ENCODE peak calls at places on chromosomes 5 and 9, in seven cellular contexts. C, T, E, S, L, Z and A are unnamed samples.

GRCh38 chr5:142072488-142072887 is 36.1 kb upstream of the NDFIP1 start:
- DNase-seq in C (no peak), T (no peak), E (no peak), S (no peak), L (no peak), Z (no peak), A (no peak)

GRCh38 chr5:149040421-149040820 is 22.4 kb downstream of the SH3TC2 start:
- DNase-seq in C (no peak), T (no peak), E (no peak), S (no peak), L (no peak), Z (peak), A (no peak)

GRCh38 chr9:107389617-107390071 is 99.9 kb downstream of the KLF4 start:
- DNase-seq in C (peak), T (peak), E (peak), S (peak), L (peak), Z (no peak), A (peak)

GRCh38 chr5:178785999-178786398 is 55.5 kb upstream of the ZNF354A start:
- DNase-seq in C (no peak), T (no peak), E (peak), S (no peak), L (no peak), Z (peak), A (no peak)

GRCh38 chr9:134066546-134066922 is 1.3 kb downstream of the BRD3 start:
- DNase-seq in C (no peak), T (no peak), E (peak), S (no peak), L (no peak), Z (no peak), A (no peak)

GRCh38 chr5:78896128-78896527 is 89.0 kb downstream of the ARSB start:
- DNase-seq in C (no peak), T (no peak), E (peak), S (peak), L (no peak), Z (peak), A (no peak)

GRCh38 chr5:33231214-33231710 is 209.5 kb upstream of the TARS1 start:
- DNase-seq in C (no peak), T (no peak), E (peak), S (no peak), L (no peak), Z (no peak), A (no peak)

GRCh38 chr9:131227112-131228058 is 48.9 kb downstream of the FAM78A start:
- DNase-seq in C (no peak), T (no peak), E (no peak), S (no peak), L (peak), Z (peak), A (no peak)

GRCh38 chr9:96255698-96256097 is 46.3 kb downstream of the HSD17B3 start:
- DNase-seq in C (no peak), T (no peak), E (no peak), S (no peak), L (no peak), Z (no peak), A (no peak)

GRCh38 chr5:39400711-39401385 is 23.9 kb downstream of the DAB2 start:
- DNase-seq in C (no peak), T (peak), E (no peak), S (no peak), L (no peak), Z (peak), A (no peak)

GRCh38 chr5:123673107-123673506 is 161.1 kb downstream of the CSNK1G3 start:
- DNase-seq in C (no peak), T (peak), E (peak), S (no peak), L (no peak), Z (no peak), A (no peak)

GRCh38 chr5:124504081-124504916 is 242.1 kb downstream of the ZNF608 start:
- DNase-seq in C (no peak), T (no peak), E (no peak), S (no peak), L (no peak), Z (peak), A (no peak)

GRCh38 chr9:38284768-38285080 is 107.8 kb upstream of the ALDH1B1 start:
- DNase-seq in C (no peak), T (no peak), E (no peak), S (no peak), L (no peak), Z (no peak), A (no peak)

GRCh38 chr5:151016700-151017099 is 3.7 kb upstream of the GPX3 start:
- DNase-seq in C (no peak), T (no peak), E (no peak), S (no peak), L (peak), Z (no peak), A (no peak)

GRCh38 chr9:89352451-89352850 is 34.2 kb downstream of the SECISBP2 start:
- DNase-seq in C (no peak), T (no peak), E (no peak), S (no peak), L (no peak), Z (no peak), A (no peak)

GRCh38 chr9:108512426-108513173 is 343.2 kb downstream of the ACTL7B start:
- DNase-seq in C (no peak), T (no peak), E (no peak), S (no peak), L (no peak), Z (no peak), A (no peak)

GRCh38 chr9:89845321-89845720 is 240.5 kb downstream of the GADD45G start:
- DNase-seq in C (no peak), T (no peak), E (no peak), S (no peak), L (no peak), Z (no peak), A (no peak)

GRCh38 chr5:143174714-143175398 is 228.6 kb downstream of the NR3C1 start:
- DNase-seq in C (no peak), T (no peak), E (no peak), S (peak), L (no peak), Z (no peak), A (no peak)

GRCh38 chr9:111463036-111463435 is 21.1 kb downstream of the ECPAS start:
- DNase-seq in C (no peak), T (no peak), E (no peak), S (no peak), L (no peak), Z (no peak), A (no peak)

GRCh38 chr9:35521708-35522107 is 31.8 kb downstream of the RUSC2 start:
- DNase-seq in C (no peak), T (no peak), E (peak), S (peak), L (no peak), Z (peak), A (no peak)

GRCh38 chr5:133164759-133165158 is 112.9 kb downstream of the HSPA4 start:
- DNase-seq in C (no peak), T (no peak), E (no peak), S (no peak), L (no peak), Z (no peak), A (no peak)

GRCh38 chr5:178469975-178470692 is 120.1 kb downstream of the COL23A1 start:
- DNase-seq in C (no peak), T (no peak), E (no peak), S (no peak), L (no peak), Z (no peak), A (no peak)

GRCh38 chr5:36417668-36418067 is 116.0 kb upstream of the RANBP3L start:
- DNase-seq in C (no peak), T (peak), E (no peak), S (no peak), L (no peak), Z (no peak), A (no peak)

DNA sequence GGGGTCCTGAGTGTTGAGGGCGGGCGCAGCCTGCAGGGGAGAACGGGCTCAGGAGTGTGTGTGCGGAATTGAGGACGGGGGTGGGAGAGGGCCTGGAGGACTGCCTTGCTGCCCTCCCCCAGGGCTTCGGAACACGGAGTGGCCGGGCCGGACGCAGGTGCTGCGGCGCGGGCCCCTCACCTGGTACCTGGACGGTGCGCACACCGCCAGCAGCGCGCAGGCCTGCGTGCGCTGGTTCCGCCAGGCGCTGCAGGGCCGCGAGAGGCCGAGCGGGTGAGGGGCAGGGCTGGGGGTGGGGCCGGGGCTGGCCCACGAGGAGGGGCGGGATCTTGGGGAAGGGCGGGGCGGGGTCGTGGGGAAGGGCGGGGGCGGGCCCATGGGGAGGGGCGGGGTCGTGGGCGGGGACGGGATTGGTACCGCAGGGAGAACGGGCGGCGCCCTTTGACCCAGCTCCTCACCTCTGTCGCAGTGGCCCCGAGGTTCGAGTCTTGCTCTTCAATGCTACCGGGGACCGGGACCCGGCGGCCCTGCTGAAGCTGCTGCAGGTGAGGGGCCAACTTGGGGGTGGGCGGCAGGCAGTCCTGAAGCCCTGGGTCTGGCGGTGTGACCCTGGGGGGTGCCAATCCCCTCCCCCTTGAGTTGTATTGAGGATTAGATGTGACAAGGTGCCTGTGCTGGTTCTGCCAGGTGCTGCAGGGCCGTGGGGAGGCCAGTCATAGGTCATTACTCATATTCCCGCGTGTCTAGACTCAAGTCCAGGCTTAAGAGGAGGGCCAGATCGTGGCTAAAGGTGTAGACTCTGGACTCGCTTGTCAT is 7.1 kb downstream of the FPGS start:
- DNase-seq in C (no peak), T (no peak), E (no peak), S (peak), L (peak), Z (no peak), A (peak)
- H3K4me3 ChIP-seq in C (no peak), T (no peak), E (no peak), S (no peak), L (no peak), Z (no peak), A (peak)

GRCh38 chr9:16426716-16427115 is 443.8 kb downstream of the BNC2 start:
- DNase-seq in C (no peak), T (no peak), E (no peak), S (peak), L (no peak), Z (peak), A (no peak)

GRCh38 chr9:16421534-16421933 is 448.9 kb downstream of the BNC2 start:
- DNase-seq in C (no peak), T (no peak), E (peak), S (no peak), L (no peak), Z (peak), A (no peak)

GRCh38 chr9:16422114-16422513 is 448.4 kb downstream of the BNC2 start:
- DNase-seq in C (no peak), T (no peak), E (no peak), S (no peak), L (no peak), Z (no peak), A (no peak)

GRCh38 chr9:16429671-16430070 is 440.8 kb downstream of the BNC2 start:
- DNase-seq in C (no peak), T (no peak), E (no peak), S (no peak), L (no peak), Z (no peak), A (no peak)

GRCh38 chr9:16425572-16425971 is 444.9 kb downstream of the BNC2 start:
- DNase-seq in C (no peak), T (no peak), E (peak), S (no peak), L (no peak), Z (peak), A (no peak)
- H3K4me3 ChIP-seq in C (no peak), T (no peak), E (no peak), S (no peak), L (no peak), Z (no peak), A (no peak)

DNA sequence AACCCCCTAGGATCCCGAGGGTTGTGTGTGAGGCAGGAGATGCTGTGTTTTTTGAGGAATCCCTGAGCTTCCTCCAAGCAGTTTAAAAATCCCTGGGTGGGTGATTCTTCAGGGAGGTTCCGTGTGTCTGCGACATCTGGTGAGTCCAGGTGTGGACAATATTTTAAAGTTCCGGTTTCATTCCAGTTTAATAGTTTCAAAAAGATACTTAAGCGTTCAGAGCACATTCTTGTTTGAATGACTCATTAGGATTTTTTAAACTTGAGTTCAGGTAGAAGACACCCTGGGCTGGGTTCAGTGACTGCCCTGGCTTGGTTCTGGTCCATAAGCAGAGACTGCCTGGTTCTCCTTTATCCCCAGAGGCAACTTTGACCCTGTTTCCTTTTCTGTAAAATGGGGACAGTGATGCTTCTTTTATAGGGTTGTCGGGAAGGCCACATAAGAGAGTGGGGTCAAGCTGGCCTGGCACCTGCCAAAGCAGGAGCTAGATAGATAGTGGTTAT is 119.2 kb downstream of the RGS3 start:
- DNase-seq in C (peak), T (no peak), E (no peak), S (no peak), L (no peak), Z (no peak), A (no peak)
- H3K4me3 ChIP-seq in C (no peak), T (no peak), E (no peak), S (no peak), L (no peak), Z (no peak), A (no peak)

DNA sequence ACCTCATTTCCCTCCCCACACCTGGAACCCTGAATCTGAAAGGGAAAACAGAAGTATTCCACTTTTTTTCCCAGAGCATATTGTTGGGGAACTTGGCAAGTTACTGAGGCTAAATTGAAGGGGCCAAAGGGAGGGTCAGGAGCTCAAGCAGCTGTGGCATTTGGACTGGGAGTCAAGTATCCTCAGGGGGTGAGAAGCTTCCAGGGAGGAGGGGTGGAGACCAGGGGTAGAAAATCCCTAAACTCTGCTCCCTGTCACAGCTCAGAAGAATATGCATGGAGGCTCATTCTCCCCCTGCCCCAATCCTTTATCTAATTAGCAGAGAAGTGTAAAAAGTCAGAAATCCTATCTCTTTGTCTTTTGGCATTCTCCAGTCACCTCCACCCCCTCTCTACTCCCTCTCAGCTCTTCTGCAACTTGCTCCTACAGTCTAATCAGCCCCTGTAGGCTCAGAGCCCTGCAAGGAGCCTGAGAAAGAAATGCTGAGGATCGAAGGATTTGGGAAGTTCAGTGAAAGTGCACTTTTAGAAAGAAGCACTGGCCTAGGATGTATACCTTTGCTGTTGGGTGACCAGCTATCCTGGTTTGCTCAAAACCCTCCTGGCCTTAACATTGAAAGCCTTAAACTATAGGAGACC is 5.7 kb upstream of the WNT8A start:
- DNase-seq in C (no peak), T (no peak), E (no peak), S (no peak), L (no peak), Z (no peak), A (no peak)
- H3K4me3 ChIP-seq in C (no peak), T (no peak), E (no peak), S (no peak), L (no peak), Z (no peak), A (no peak)